ENCODE peak calls at places on chromosomes 11 and 22, in seven cellular contexts. R is SJSA1; N is HFF-Myc; P is GM12865; M is pancreas; D is stomach; K is effector memory CD4-positive, alpha-beta T cell. X is an unnamed sample.

GRCh38 chr11:18312663-18313420 is 9.1 kb downstream of the HPS5 start:
- DNase-seq in N (peak), R (peak), D (no peak), P (no peak), M (no peak), K (no peak), X (no peak)

GRCh38 chr11:73322111-73322985 is 14.3 kb downstream of the ARHGEF17 start:
- DNase-seq in N (no peak), P (peak), D (no peak), M (no peak), K (no peak), R (peak), X (peak)

GRCh38 chr11:123381817-123382554 is 48.1 kb upstream of the GRAMD1B start:
- DNase-seq in N (no peak), K (no peak), D (no peak), R (no peak), P (peak), M (no peak), X (no peak)

GRCh38 chr11:64766881-64767280 is 7.1 kb upstream of the PYGM start:
- DNase-seq in D (no peak), R (no peak), P (no peak), N (no peak), M (no peak), K (no peak), X (no peak)

GRCh38 chr11:113189909-113190667 is 124.3 kb upstream of the TTC12 start:
- DNase-seq in K (no peak), D (no peak), P (no peak), R (peak), M (no peak), N (peak), X (peak)

GRCh38 chr11:65419460-65419772 is 3.2 kb upstream of the NEAT1 start:
- DNase-seq in R (no peak), N (no peak), K (no peak), M (peak), D (no peak), P (no peak), X (no peak)

GRCh38 chr11:126636911-126637799 is 281.7 kb downstream of the ST3GAL4 start:
- DNase-seq in K (no peak), D (no peak), P (no peak), N (no peak), M (no peak), R (peak), X (no peak)

GRCh38 chr22:25566812-25567211 is 2.3 kb downstream of the GRK3 start:
- DNase-seq in M (no peak), R (no peak), K (no peak), D (no peak), P (peak), N (no peak), X (peak)

GRCh38 chr11:93330446-93330984 is at the start of gene DEUP1:
- DNase-seq in N (no peak), R (no peak), M (peak), P (peak), D (peak), K (no peak), X (no peak)

GRCh38 chr11:76880314-76880713 is 19.6 kb downstream of the ACER3 start:
- DNase-seq in R (no peak), M (no peak), P (no peak), N (no peak), D (no peak), K (no peak), X (no peak)

GRCh38 chr11:134615041-134615615 is 203.1 kb upstream of the B3GAT1 start:
- DNase-seq in N (no peak), R (no peak), D (no peak), P (no peak), M (no peak), K (no peak), X (no peak)

GRCh38 chr11:112082729-112083128 is 3.8 kb downstream of the TIMM8B start:
- DNase-seq in N (no peak), M (no peak), K (no peak), R (peak), P (no peak), D (no peak), X (peak)

GRCh38 chr22:46533434-46533833 is 4.0 kb downstream of the CELSR1 start:
- DNase-seq in P (no peak), M (no peak), D (no peak), N (no peak), R (no peak), K (no peak), X (no peak)

GRCh38 chr11:115919341-115920086 is 415.3 kb upstream of the CADM1 start:
- DNase-seq in K (no peak), R (peak), D (no peak), P (peak), N (no peak), M (no peak), X (peak)

GRCh38 chr22:47172771-47173534 is 410.5 kb downstream of the TBC1D22A start:
- DNase-seq in P (no peak), D (no peak), R (no peak), N (no peak), M (peak), K (no peak), X (no peak)

GRCh38 chr11:13152736-13153541 is 124.7 kb upstream of the BMAL1 start:
- DNase-seq in M (no peak), R (peak), N (no peak), K (no peak), D (no peak), P (peak), X (no peak)

GRCh38 chr22:26398741-26399153 is 30.3 kb upstream of the ASPHD2 start:
- DNase-seq in M (no peak), N (peak), R (peak), P (peak), D (peak), K (peak), X (peak)

GRCh38 chr11:69357458-69358397 is 63.8 kb downstream of the MYEOV start:
- DNase-seq in M (peak), K (no peak), N (no peak), D (peak), R (no peak), P (no peak), X (no peak)

GRCh38 chr11:20373102-20373501 is 9.6 kb downstream of the HTATIP2 start:
- DNase-seq in K (no peak), D (no peak), N (no peak), M (no peak), R (no peak), P (no peak), X (no peak)

GRCh38 chr11:80542704-80543103 is 1101.9 kb upstream of the TENM4 start:
- DNase-seq in D (no peak), M (no peak), P (no peak), K (no peak), R (no peak), N (no peak), X (no peak)

GRCh38 chr11:17537261-17537660 is 7.0 kb downstream of the USH1C start:
- DNase-seq in N (no peak), P (no peak), K (no peak), R (no peak), D (no peak), M (no peak), X (no peak)

GRCh38 chr11:6988506-6988905 is 31.6 kb downstream of the ZNF214 start:
- DNase-seq in M (no peak), R (no peak), N (no peak), D (no peak), K (no peak), P (no peak), X (no peak)

GRCh38 chr11:110778351-110778750 is 66.1 kb upstream of the ARHGAP20 start:
- DNase-seq in D (no peak), P (peak), K (no peak), N (no peak), M (no peak), R (no peak), X (no peak)

GRCh38 chr22:41731609-41732008 is 32.3 kb downstream of the MEI1 start:
- DNase-seq in D (no peak), N (no peak), M (no peak), P (no peak), K (no peak), R (no peak), X (no peak)

GRCh38 chr22:36732609-36733008 is 29.1 kb upstream of the CACNG2 start:
- DNase-seq in R (no peak), D (no peak), P (no peak), M (peak), N (no peak), K (no peak), X (no peak)

GRCh38 chr11:130636672-130637463 is 188.4 kb downstream of the ADAMTS15 start:
- DNase-seq in R (peak), N (peak), M (no peak), P (peak), D (no peak), K (no peak), X (peak)

GRCh38 chr11:58024601-58025091 is 965 bp downstream of the OR9Q1 start:
- DNase-seq in K (no peak), D (peak), R (no peak), M (peak), N (no peak), P (no peak), X (no peak)

DNA sequence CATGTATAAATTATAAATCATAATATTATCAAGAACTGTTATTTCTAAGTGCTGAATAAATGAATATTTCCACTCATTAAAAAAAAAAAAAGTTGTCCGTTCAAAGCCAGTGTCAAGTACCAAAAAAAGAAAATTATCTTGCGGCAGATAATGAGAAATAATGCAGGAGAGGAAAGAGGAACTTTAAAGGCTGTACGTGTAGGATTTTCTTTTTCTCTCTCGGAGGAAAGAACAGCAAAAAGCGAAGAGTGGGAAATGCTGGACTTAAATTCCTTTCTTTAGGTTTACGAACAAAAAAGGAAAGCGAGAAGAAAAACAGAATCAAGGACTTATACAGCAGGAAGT is 999 bp upstream of the CCDC83 start:
- DNase-seq in P (no peak), R (no peak), D (no peak), M (no peak), K (no peak), N (no peak), X (no peak)
- H3K4me3 ChIP-seq in P (peak), R (peak), D (peak), M (peak), K (peak), N (peak), X (peak)

GRCh38 chr22:40054486-40054885 is 59.7 kb downstream of the FAM83F start:
- DNase-seq in R (no peak), P (no peak), M (no peak), N (no peak), K (no peak), D (no peak), X (no peak)

GRCh38 chr22:40051322-40051721 is 56.6 kb downstream of the FAM83F start:
- DNase-seq in R (no peak), K (no peak), D (no peak), M (no peak), N (no peak), P (peak), X (peak)

GRCh38 chr22:40055143-40055926 is 60.6 kb downstream of the FAM83F start:
- DNase-seq in P (peak), N (no peak), R (no peak), K (no peak), D (no peak), M (no peak), X (no peak)

GRCh38 chr22:40056163-40056958 is 61.6 kb downstream of the FAM83F start:
- DNase-seq in R (no peak), K (no peak), D (no peak), N (no peak), M (no peak), P (no peak), X (peak)

DNA sequence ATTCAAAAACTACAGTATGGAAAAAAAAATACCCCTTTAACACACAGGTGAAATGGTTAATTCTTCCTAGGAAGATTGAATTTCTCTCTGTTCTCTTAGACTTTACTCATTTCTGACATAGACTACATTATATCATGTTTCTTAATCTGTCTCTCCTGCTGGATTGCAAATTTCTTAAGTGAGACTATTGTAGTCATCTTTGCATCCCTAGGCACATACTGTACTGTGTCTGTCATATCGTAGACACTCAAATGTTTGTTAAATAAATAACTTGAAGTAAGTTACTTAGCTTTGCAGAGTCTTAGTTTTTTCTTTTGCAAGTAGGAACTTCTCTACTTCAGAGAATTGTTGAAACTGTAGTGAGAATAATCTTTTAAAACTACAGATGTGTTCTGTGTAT is 58.7 kb downstream of the FAM83F start:
- DNase-seq in M (no peak), N (no peak), R (no peak), K (no peak), P (no peak), D (no peak), X (no peak)
- H3K4me3 ChIP-seq in M (no peak), N (no peak), R (no peak), K (no peak), P (no peak), D (no peak), X (no peak)

GRCh38 chr11:87265132-87265531 is 227.4 kb downstream of the TMEM135 start:
- DNase-seq in D (no peak), K (no peak), N (no peak), R (no peak), P (no peak), M (no peak), X (no peak)
- H3K4me3 ChIP-seq in D (no peak), K (no peak), N (no peak), R (no peak), P (no peak), M (no peak), X (no peak)

DNA sequence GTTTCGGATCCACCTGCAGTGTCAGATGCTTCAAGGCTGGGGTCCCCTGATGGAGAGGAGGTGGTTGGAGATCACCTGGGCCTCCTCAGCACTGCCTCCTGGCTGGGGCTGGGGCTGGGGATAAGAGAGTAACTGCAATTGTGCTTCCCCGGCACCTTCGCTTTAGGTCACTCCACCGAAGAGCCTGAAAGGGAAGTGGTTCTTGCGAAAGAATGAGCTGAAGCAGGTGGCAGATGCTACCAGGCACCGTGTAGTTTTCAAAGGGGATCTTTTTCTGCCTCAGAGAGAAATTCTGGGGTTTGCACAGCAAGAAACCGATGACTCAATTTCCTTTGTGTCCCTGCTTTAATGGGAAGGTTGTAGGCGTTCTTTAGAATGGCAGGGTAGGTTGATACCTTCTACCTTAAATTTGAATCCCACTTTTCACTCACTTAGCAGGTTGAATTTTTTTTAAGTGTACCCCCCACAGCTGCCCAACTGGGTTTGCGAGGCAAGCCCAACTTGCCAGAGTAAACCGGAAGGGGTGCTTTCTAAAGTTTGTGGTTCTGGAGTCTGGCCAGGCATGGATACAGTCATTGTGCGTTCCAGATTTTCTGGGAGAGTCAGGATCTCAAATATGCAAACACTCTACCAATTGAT is 5.3 kb downstream of the CD44 start:
- DNase-seq in D (peak), K (peak), M (no peak), R (peak), N (peak), P (peak), X (peak)
- H3K4me3 ChIP-seq in D (peak), K (peak), M (peak), R (no peak), N (peak), P (peak), X (peak)

DNA sequence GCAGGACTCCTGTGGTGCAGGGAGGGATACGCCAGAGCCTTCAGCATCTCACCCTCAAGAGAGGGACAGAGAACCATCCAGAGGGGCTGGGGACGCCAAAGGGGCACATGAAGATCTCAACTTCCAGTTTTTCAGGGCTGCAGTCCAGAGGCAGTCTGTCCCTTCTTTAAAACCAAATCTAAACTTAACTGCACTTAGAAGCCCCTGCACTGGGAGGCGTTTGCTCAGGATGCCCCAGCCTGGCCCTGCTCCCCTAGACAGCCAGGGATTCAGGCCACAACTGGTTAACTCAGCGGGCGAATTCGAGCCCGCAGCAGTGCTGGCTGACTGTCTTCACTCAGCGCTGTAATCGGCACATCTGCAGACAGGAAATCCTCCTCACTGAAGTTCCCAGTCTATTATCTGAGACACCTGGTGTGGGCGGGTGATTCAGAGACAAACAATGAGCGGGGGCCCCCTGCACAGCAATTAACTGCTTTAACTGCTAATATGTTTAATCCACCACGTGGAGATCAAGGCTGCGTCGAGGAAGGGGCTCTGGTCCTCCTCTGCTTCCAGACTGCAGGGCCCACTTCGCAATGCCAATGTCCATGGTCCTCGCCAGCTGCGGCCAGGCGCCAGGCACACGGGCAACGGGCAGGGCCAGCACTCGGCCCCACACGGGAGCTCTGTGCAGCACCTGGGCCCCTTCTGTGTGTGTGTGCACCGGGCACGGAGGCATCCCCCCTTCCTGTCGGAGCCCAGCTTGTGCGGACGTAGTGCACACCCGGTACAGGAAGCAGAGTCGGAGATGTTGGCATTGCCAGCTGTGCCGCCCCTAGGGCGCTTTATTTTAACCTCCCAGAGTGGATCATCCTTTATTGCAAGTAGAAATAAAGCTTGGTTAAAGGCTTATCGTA is 36.9 kb upstream of the GNB1L start:
- DNase-seq in M (no peak), N (peak), K (peak), R (peak), D (no peak), P (peak), X (peak)
- H3K4me3 ChIP-seq in M (no peak), N (peak), K (peak), R (no peak), D (peak), P (no peak), X (no peak)

X was measured in NB4.